ENCODE peak calls at places on chromosomes 3 and 15, in eight cellular contexts. One of them, this sample, is unnamed. For H3K4me1, the result is how much of the 10 kb centered on the place peaks cover.

GRCh38 chr3:147943265-147943945 is 534.2 kb downstream of the ZIC1 start:
- DNase-seq in NT2/D1: no peak
- DNase-seq in thoracic aorta: no peak
- DNase-seq in mammary epithelial cell: peak
- DNase-seq in tibial artery: no peak
- DNase-seq in stomach: no peak
- DNase-seq in naive thymus-derived CD4-positive, alpha-beta T cell: no peak
- DNase-seq in GM23338: no peak
- DNase-seq in this sample: no peak

GRCh38 chr3:128354788-128355548 is 111.7 kb downstream of the DNAJB8 start:
- DNase-seq in NT2/D1: no peak
- DNase-seq in GM23338: no peak
- DNase-seq in thoracic aorta: no peak
- DNase-seq in mammary epithelial cell: no peak
- DNase-seq in tibial artery: no peak
- DNase-seq in stomach: no peak
- DNase-seq in naive thymus-derived CD4-positive, alpha-beta T cell: no peak
- DNase-seq in this sample: no peak

GRCh38 chr15:70528270-70528706 is 235.1 kb downstream of the UACA start:
- DNase-seq in tibial artery: no peak
- DNase-seq in GM23338: no peak
- DNase-seq in stomach: peak
- DNase-seq in naive thymus-derived CD4-positive, alpha-beta T cell: peak
- DNase-seq in thoracic aorta: no peak
- DNase-seq in mammary epithelial cell: no peak
- DNase-seq in NT2/D1: no peak
- DNase-seq in this sample: no peak

GRCh38 chr3:66602237-66602636 is 101.4 kb upstream of the LRIG1 start:
- DNase-seq in tibial artery: no peak
- DNase-seq in NT2/D1: no peak
- DNase-seq in mammary epithelial cell: peak
- DNase-seq in thoracic aorta: no peak
- DNase-seq in GM23338: no peak
- DNase-seq in naive thymus-derived CD4-positive, alpha-beta T cell: no peak
- DNase-seq in stomach: no peak
- DNase-seq in this sample: no peak

GRCh38 chr3:171428321-171428787 is 31.9 kb downstream of the TNIK start:
- DNase-seq in naive thymus-derived CD4-positive, alpha-beta T cell: no peak
- DNase-seq in NT2/D1: no peak
- DNase-seq in stomach: no peak
- DNase-seq in tibial artery: no peak
- DNase-seq in GM23338: peak
- DNase-seq in mammary epithelial cell: no peak
- DNase-seq in thoracic aorta: no peak
- DNase-seq in this sample: no peak

GRCh38 chr3:135758961-135759360 is 206.6 kb upstream of the PPP2R3A start:
- DNase-seq in stomach: no peak
- DNase-seq in naive thymus-derived CD4-positive, alpha-beta T cell: no peak
- DNase-seq in mammary epithelial cell: no peak
- DNase-seq in GM23338: no peak
- DNase-seq in NT2/D1: no peak
- DNase-seq in tibial artery: no peak
- DNase-seq in thoracic aorta: no peak
- DNase-seq in this sample: no peak

GRCh38 chr15:78018968-78019644 is 58.4 kb downstream of the TBC1D2B start:
- DNase-seq in stomach: no peak
- DNase-seq in tibial artery: no peak
- DNase-seq in naive thymus-derived CD4-positive, alpha-beta T cell: no peak
- DNase-seq in mammary epithelial cell: no peak
- DNase-seq in GM23338: no peak
- DNase-seq in thoracic aorta: no peak
- DNase-seq in NT2/D1: no peak
- DNase-seq in this sample: no peak

GRCh38 chr3:60752800-60753199 is 498.5 kb downstream of the FHIT start:
- DNase-seq in NT2/D1: no peak
- DNase-seq in GM23338: no peak
- DNase-seq in mammary epithelial cell: no peak
- DNase-seq in tibial artery: no peak
- DNase-seq in stomach: no peak
- DNase-seq in thoracic aorta: no peak
- DNase-seq in naive thymus-derived CD4-positive, alpha-beta T cell: no peak
- DNase-seq in this sample: no peak

GRCh38 chr3:73094951-73095350 is 33.5 kb downstream of the EBLN2 start:
- DNase-seq in NT2/D1: peak
- DNase-seq in mammary epithelial cell: no peak
- DNase-seq in stomach: no peak
- DNase-seq in tibial artery: no peak
- DNase-seq in thoracic aorta: no peak
- DNase-seq in naive thymus-derived CD4-positive, alpha-beta T cell: no peak
- DNase-seq in GM23338: peak
- DNase-seq in this sample: peak

GRCh38 chr3:9198805-9199386 is 50.5 kb downstream of the SRGAP3 start:
- DNase-seq in tibial artery: no peak
- DNase-seq in mammary epithelial cell: no peak
- DNase-seq in naive thymus-derived CD4-positive, alpha-beta T cell: no peak
- DNase-seq in stomach: no peak
- DNase-seq in GM23338: no peak
- DNase-seq in thoracic aorta: no peak
- DNase-seq in NT2/D1: no peak
- DNase-seq in this sample: no peak

GRCh38 chr3:62570888-62571287 is 197.5 kb upstream of the FEZF2 start:
- DNase-seq in GM23338: no peak
- DNase-seq in thoracic aorta: no peak
- DNase-seq in stomach: no peak
- DNase-seq in naive thymus-derived CD4-positive, alpha-beta T cell: no peak
- DNase-seq in NT2/D1: no peak
- DNase-seq in tibial artery: no peak
- DNase-seq in mammary epithelial cell: no peak
- DNase-seq in this sample: no peak

GRCh38 chr15:99411234-99411633 is 154.6 kb upstream of the MEF2A start:
- DNase-seq in GM23338: no peak
- DNase-seq in stomach: no peak
- DNase-seq in thoracic aorta: no peak
- DNase-seq in naive thymus-derived CD4-positive, alpha-beta T cell: no peak
- DNase-seq in tibial artery: no peak
- DNase-seq in NT2/D1: no peak
- DNase-seq in mammary epithelial cell: no peak
- DNase-seq in this sample: no peak

GRCh38 chr3:174330303-174330702 is 528.8 kb upstream of the NAALADL2 start:
- DNase-seq in tibial artery: no peak
- DNase-seq in stomach: no peak
- DNase-seq in thoracic aorta: no peak
- DNase-seq in mammary epithelial cell: no peak
- DNase-seq in NT2/D1: no peak
- DNase-seq in GM23338: no peak
- DNase-seq in naive thymus-derived CD4-positive, alpha-beta T cell: no peak
- DNase-seq in this sample: no peak

GRCh38 chr3:168062679-168063078 is 33.0 kb downstream of the GOLIM4 start:
- DNase-seq in tibial artery: no peak
- DNase-seq in mammary epithelial cell: no peak
- DNase-seq in stomach: no peak
- DNase-seq in NT2/D1: no peak
- DNase-seq in thoracic aorta: no peak
- DNase-seq in GM23338: no peak
- DNase-seq in naive thymus-derived CD4-positive, alpha-beta T cell: no peak
- DNase-seq in this sample: no peak

GRCh38 chr15:46315540-46315939 is 680.7 kb downstream of the SQOR start:
- DNase-seq in mammary epithelial cell: no peak
- DNase-seq in stomach: no peak
- DNase-seq in GM23338: no peak
- DNase-seq in tibial artery: no peak
- DNase-seq in thoracic aorta: no peak
- DNase-seq in naive thymus-derived CD4-positive, alpha-beta T cell: no peak
- DNase-seq in NT2/D1: no peak
- DNase-seq in this sample: no peak

GRCh38 chr3:99720985-99721632 is 82.7 kb downstream of the COL8A1 start:
- DNase-seq in thoracic aorta: no peak
- DNase-seq in GM23338: no peak
- DNase-seq in tibial artery: no peak
- DNase-seq in mammary epithelial cell: peak
- DNase-seq in NT2/D1: no peak
- DNase-seq in naive thymus-derived CD4-positive, alpha-beta T cell: no peak
- DNase-seq in stomach: no peak
- DNase-seq in this sample: peak

GRCh38 chr15:39419651-39420050 is 161.2 kb upstream of the THBS1 start:
- DNase-seq in GM23338: no peak
- DNase-seq in tibial artery: no peak
- DNase-seq in NT2/D1: no peak
- DNase-seq in naive thymus-derived CD4-positive, alpha-beta T cell: no peak
- DNase-seq in thoracic aorta: no peak
- DNase-seq in mammary epithelial cell: peak
- DNase-seq in stomach: no peak
- DNase-seq in this sample: no peak

GRCh38 chr15:35450492-35450891 is 95.5 kb downstream of the DPH6 start:
- DNase-seq in naive thymus-derived CD4-positive, alpha-beta T cell: no peak
- DNase-seq in NT2/D1: no peak
- DNase-seq in tibial artery: no peak
- DNase-seq in stomach: no peak
- DNase-seq in mammary epithelial cell: peak
- DNase-seq in thoracic aorta: no peak
- DNase-seq in GM23338: no peak
- DNase-seq in this sample: no peak

GRCh38 chr3:43893721-43894120 is 203.0 kb downstream of the ABHD5 start:
- DNase-seq in mammary epithelial cell: no peak
- DNase-seq in GM23338: no peak
- DNase-seq in tibial artery: no peak
- DNase-seq in NT2/D1: no peak
- DNase-seq in naive thymus-derived CD4-positive, alpha-beta T cell: no peak
- DNase-seq in thoracic aorta: no peak
- DNase-seq in stomach: no peak
- DNase-seq in this sample: no peak

GRCh38 chr3:165852150-165852549 is 14.9 kb upstream of the BCHE start:
- DNase-seq in mammary epithelial cell: no peak
- DNase-seq in NT2/D1: no peak
- DNase-seq in GM23338: no peak
- DNase-seq in thoracic aorta: no peak
- DNase-seq in naive thymus-derived CD4-positive, alpha-beta T cell: no peak
- DNase-seq in stomach: no peak
- DNase-seq in tibial artery: no peak
- DNase-seq in this sample: no peak

GRCh38 chr3:124780356-124780755 is 50.1 kb downstream of the UMPS start:
- DNase-seq in GM23338: peak
- DNase-seq in NT2/D1: no peak
- DNase-seq in stomach: no peak
- DNase-seq in mammary epithelial cell: no peak
- DNase-seq in naive thymus-derived CD4-positive, alpha-beta T cell: no peak
- DNase-seq in tibial artery: peak
- DNase-seq in thoracic aorta: no peak
- DNase-seq in this sample: peak

GRCh38 chr3:32820430-32820829 is 2.6 kb downstream of the TRIM71 start:
- DNase-seq in naive thymus-derived CD4-positive, alpha-beta T cell: no peak
- DNase-seq in tibial artery: no peak
- DNase-seq in GM23338: no peak
- DNase-seq in stomach: no peak
- DNase-seq in NT2/D1: no peak
- DNase-seq in mammary epithelial cell: no peak
- DNase-seq in thoracic aorta: no peak
- DNase-seq in this sample: no peak

GRCh38 chr15:52791776-52792175 is 1.6 kb upstream of the ONECUT1 start:
- DNase-seq in mammary epithelial cell: no peak
- DNase-seq in thoracic aorta: no peak
- DNase-seq in naive thymus-derived CD4-positive, alpha-beta T cell: no peak
- DNase-seq in stomach: no peak
- DNase-seq in tibial artery: no peak
- DNase-seq in NT2/D1: no peak
- DNase-seq in GM23338: peak
- DNase-seq in this sample: no peak
- H3K4me1 ChIP-seq in mammary epithelial cell: under half
- H3K4me1 ChIP-seq in thoracic aorta: under half
- H3K4me1 ChIP-seq in naive thymus-derived CD4-positive, alpha-beta T cell: under half
- H3K4me1 ChIP-seq in stomach: under half
- H3K4me1 ChIP-seq in tibial artery: under half
- H3K4me1 ChIP-seq in NT2/D1: under half
- H3K4me1 ChIP-seq in GM23338: half or more
- H3K4me1 ChIP-seq in this sample: under half

DNA sequence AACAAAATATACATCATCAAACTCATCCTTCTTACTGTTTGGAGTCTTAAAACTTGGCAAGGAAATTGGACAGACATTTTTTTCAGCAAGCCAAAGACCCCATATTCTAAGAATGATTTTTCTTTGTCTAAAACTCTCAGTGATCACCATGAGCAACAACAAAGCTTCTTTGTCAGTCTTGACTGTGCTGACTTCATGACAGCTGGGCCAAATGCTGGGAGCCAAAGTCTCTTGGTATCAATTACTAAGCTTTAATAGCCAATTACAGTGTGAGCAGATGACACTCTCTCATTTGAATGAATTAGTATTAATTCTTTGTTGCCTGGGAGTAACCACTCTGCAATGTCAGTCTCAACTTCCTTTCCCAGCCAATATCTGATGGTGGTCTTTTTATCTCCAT is 48.1 kb upstream of the GK5 start:
- DNase-seq in tibial artery: no peak
- DNase-seq in NT2/D1: no peak
- DNase-seq in stomach: no peak
- DNase-seq in mammary epithelial cell: no peak
- DNase-seq in naive thymus-derived CD4-positive, alpha-beta T cell: no peak
- DNase-seq in thoracic aorta: no peak
- DNase-seq in GM23338: no peak
- DNase-seq in this sample: no peak
- H3K4me1 ChIP-seq in tibial artery: under half
- H3K4me1 ChIP-seq in NT2/D1: under half
- H3K4me1 ChIP-seq in stomach: under half
- H3K4me1 ChIP-seq in mammary epithelial cell: under half
- H3K4me1 ChIP-seq in naive thymus-derived CD4-positive, alpha-beta T cell: under half
- H3K4me1 ChIP-seq in thoracic aorta: under half
- H3K4me1 ChIP-seq in GM23338: under half
- H3K4me1 ChIP-seq in this sample: under half

DNA sequence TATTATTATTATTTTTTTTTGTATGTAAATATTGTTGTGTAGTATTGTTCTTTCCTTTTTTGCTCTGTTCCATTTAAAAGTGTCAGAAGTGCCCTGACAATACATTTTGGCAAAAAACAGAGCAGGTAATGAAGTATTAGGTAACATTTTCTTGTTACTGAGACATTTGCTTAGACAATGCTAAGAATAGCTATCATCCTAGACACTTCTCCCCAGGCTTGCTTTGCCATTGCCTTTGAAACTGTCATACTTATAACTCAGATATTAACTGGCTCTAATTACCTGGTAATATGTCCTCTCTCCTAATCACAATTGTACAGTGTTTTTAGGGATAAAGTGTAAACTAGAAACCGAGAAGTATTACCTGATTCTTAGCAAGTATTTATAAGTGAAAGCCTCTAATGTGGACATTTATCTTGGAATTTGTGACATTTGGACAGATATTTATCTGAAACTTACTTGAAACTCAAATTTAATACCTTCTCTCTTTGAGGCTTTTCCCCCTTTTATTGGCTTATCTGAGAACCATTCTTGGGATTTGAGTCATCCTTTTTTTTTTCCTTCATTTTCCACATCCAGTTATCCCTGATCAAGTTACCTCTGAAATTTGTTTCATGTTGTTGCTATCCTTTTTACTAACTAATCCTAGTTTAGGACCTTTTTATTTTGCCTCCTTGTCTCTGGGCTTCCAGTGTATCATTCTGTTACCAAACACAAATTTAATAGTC is 13.1 kb downstream of the ARIH1 start:
- DNase-seq in tibial artery: no peak
- DNase-seq in NT2/D1: no peak
- DNase-seq in mammary epithelial cell: no peak
- DNase-seq in thoracic aorta: no peak
- DNase-seq in stomach: no peak
- DNase-seq in naive thymus-derived CD4-positive, alpha-beta T cell: no peak
- DNase-seq in GM23338: no peak
- DNase-seq in this sample: no peak
- H3K4me1 ChIP-seq in tibial artery: under half
- H3K4me1 ChIP-seq in NT2/D1: under half
- H3K4me1 ChIP-seq in mammary epithelial cell: under half
- H3K4me1 ChIP-seq in thoracic aorta: half or more
- H3K4me1 ChIP-seq in stomach: half or more
- H3K4me1 ChIP-seq in naive thymus-derived CD4-positive, alpha-beta T cell: under half
- H3K4me1 ChIP-seq in GM23338: under half
- H3K4me1 ChIP-seq in this sample: half or more

GRCh38 chr3:14857506-14857905 is 38.7 kb downstream of the FGD5 start:
- DNase-seq in GM23338: peak
- DNase-seq in stomach: no peak
- DNase-seq in naive thymus-derived CD4-positive, alpha-beta T cell: no peak
- DNase-seq in tibial artery: no peak
- DNase-seq in mammary epithelial cell: no peak
- DNase-seq in NT2/D1: no peak
- DNase-seq in thoracic aorta: no peak
- DNase-seq in this sample: no peak
- H3K4me1 ChIP-seq in GM23338: under half
- H3K4me1 ChIP-seq in stomach: under half
- H3K4me1 ChIP-seq in naive thymus-derived CD4-positive, alpha-beta T cell: under half
- H3K4me1 ChIP-seq in tibial artery: under half
- H3K4me1 ChIP-seq in mammary epithelial cell: under half
- H3K4me1 ChIP-seq in NT2/D1: under half
- H3K4me1 ChIP-seq in thoracic aorta: under half
- H3K4me1 ChIP-seq in this sample: under half